ENCODE peak calls at places on chromosomes 7 and 10, in eight cellular contexts. T, X, I, U, D, G, P and Z are unnamed samples.

GRCh38 chr10:100319736-100320135 is 10.3 kb downstream of the PKD2L1 start:
- DNase-seq in U (no peak), I (peak), G (no peak), P (peak), T (no peak), X (no peak), D (no peak), Z (no peak)

GRCh38 chr7:518630-519428 is 817 bp downstream of the PDGFA start:
- DNase-seq in X (peak), I (peak), P (peak), U (peak), D (peak), T (no peak), G (peak), Z (peak)

GRCh38 chr7:69342154-69342884 is 256.0 kb upstream of the AUTS2 start:
- DNase-seq in I (no peak), P (no peak), X (no peak), D (peak), U (no peak), G (no peak), T (no peak), Z (no peak)

GRCh38 chr10:61744469-61744868 is 81.7 kb downstream of the CABCOCO1 start:
- DNase-seq in D (no peak), P (peak), X (no peak), T (no peak), I (no peak), U (no peak), G (no peak), Z (peak)

GRCh38 chr7:29968683-29969457 is 20.7 kb downstream of the SCRN1 start:
- DNase-seq in P (no peak), T (no peak), I (no peak), U (no peak), X (no peak), G (no peak), D (peak), Z (no peak)

GRCh38 chr7:2924866-2925840 is 81.0 kb upstream of the GNA12 start:
- DNase-seq in U (no peak), G (no peak), I (no peak), T (no peak), X (no peak), D (no peak), P (no peak), Z (peak)

GRCh38 chr7:51702673-51703072 is 386.1 kb upstream of the COBL start:
- DNase-seq in G (no peak), U (no peak), X (no peak), D (no peak), P (no peak), T (no peak), I (no peak), Z (no peak)

GRCh38 chr7:66837661-66838060 is 83.4 kb upstream of the TMEM248 start:
- DNase-seq in P (no peak), G (no peak), U (no peak), X (no peak), D (no peak), I (no peak), T (no peak), Z (no peak)

GRCh38 chr10:60425392-60426110 is 35.9 kb upstream of the ANK3 start:
- DNase-seq in X (no peak), U (no peak), G (no peak), D (peak), T (no peak), I (no peak), P (no peak), Z (no peak)

GRCh38 chr7:7166318-7166717 is 16.0 kb upstream of the C1GALT1 start:
- DNase-seq in G (no peak), P (no peak), D (no peak), X (no peak), I (no peak), T (no peak), U (no peak), Z (no peak)

GRCh38 chr10:33129181-33129928 is 171.3 kb upstream of the ITGB1 start:
- DNase-seq in D (peak), P (no peak), T (no peak), X (no peak), G (no peak), U (no peak), I (no peak), Z (no peak)

GRCh38 chr7:151238924-151239836 is 6.9 kb downstream of the CHPF2 start:
- DNase-seq in I (no peak), G (no peak), T (no peak), U (no peak), P (no peak), X (no peak), D (no peak), Z (no peak)

GRCh38 chr7:107609861-107610260 is 29.8 kb downstream of the BCAP29 start:
- DNase-seq in T (no peak), X (no peak), G (no peak), P (no peak), I (no peak), U (no peak), D (no peak), Z (no peak)

GRCh38 chr7:140996-141395 is 51.4 kb upstream of the FAM20C start:
- DNase-seq in P (no peak), D (no peak), I (no peak), T (no peak), U (no peak), X (no peak), G (no peak), Z (no peak)

GRCh38 chr7:117619690-117620089 is 139.9 kb downstream of the CFTR start:
- DNase-seq in D (no peak), P (peak), T (no peak), X (no peak), U (no peak), G (peak), I (no peak), Z (no peak)

GRCh38 chr7:100444311-100445278 is 8.3 kb upstream of the PPP1R35 start:
- DNase-seq in P (peak), U (no peak), G (no peak), I (no peak), X (peak), T (peak), D (peak), Z (peak)

GRCh38 chr10:131972474-131973071 is 9.2 kb downstream of the BNIP3 start:
- DNase-seq in U (no peak), G (no peak), P (peak), I (no peak), T (no peak), X (no peak), D (peak), Z (no peak)

GRCh38 chr7:155115288-155115687 is 45.2 kb downstream of the HTR5A start:
- DNase-seq in I (no peak), T (no peak), D (no peak), X (no peak), U (no peak), P (no peak), G (no peak), Z (no peak)

GRCh38 chr10:89975716-89976243 is 274.4 kb downstream of the KIF20B start:
- DNase-seq in G (no peak), T (no peak), U (no peak), I (no peak), X (no peak), P (no peak), D (no peak), Z (no peak)

GRCh38 chr10:114925675-114926204 is 12.3 kb upstream of the TRUB1 start:
- DNase-seq in U (no peak), T (no peak), G (no peak), P (no peak), D (peak), I (no peak), X (no peak), Z (no peak)

GRCh38 chr10:94210465-94211186 is 152.1 kb downstream of the NOC3L start:
- DNase-seq in P (no peak), T (no peak), D (no peak), U (no peak), I (no peak), G (no peak), X (no peak), Z (no peak)

GRCh38 chr7:34739651-34740300 is 81.8 kb downstream of the NPSR1 start:
- DNase-seq in X (no peak), U (no peak), P (no peak), D (no peak), T (no peak), G (no peak), I (no peak), Z (no peak)

GRCh38 chr10:70656489-70656888 is 15.8 kb upstream of the ADAMTS14 start:
- DNase-seq in I (no peak), G (no peak), P (no peak), X (no peak), U (no peak), T (peak), D (peak), Z (no peak)

GRCh38 chr7:151244156-151244870 is 4.2 kb downstream of the SMARCD3 start:
- DNase-seq in X (peak), U (peak), P (peak), G (peak), T (no peak), I (peak), D (peak), Z (peak)

GRCh38 chr7:102897856-102898531 is 14.8 kb upstream of the LRRC17 start:
- DNase-seq in D (no peak), G (no peak), X (no peak), T (no peak), U (no peak), I (no peak), P (no peak), Z (no peak)

GRCh38 chr10:7458554-7458953 is 47.7 kb upstream of the SFMBT2 start:
- DNase-seq in X (no peak), P (no peak), D (no peak), U (no peak), T (no peak), G (no peak), I (no peak), Z (no peak)

GRCh38 chr7:4747746-4748145 is 27.7 kb upstream of the AP5Z1 start:
- DNase-seq in P (no peak), I (no peak), U (no peak), D (peak), G (no peak), X (no peak), T (no peak), Z (no peak)

GRCh38 chr7:85554294-85554877 is 367.5 kb upstream of the SEMA3D start:
- DNase-seq in D (peak), U (peak), G (peak), T (peak), I (peak), P (peak), X (peak), Z (no peak)

GRCh38 chr10:24723386-24723787 is 300 bp downstream of the ARHGAP21 start:
- DNase-seq in I (no peak), T (no peak), G (no peak), U (peak), X (no peak), P (peak), D (no peak), Z (no peak)

GRCh38 chr10:3636356-3637181 is 148.4 kb downstream of the KLF6 start:
- DNase-seq in G (no peak), X (no peak), P (peak), U (no peak), D (no peak), I (peak), T (no peak), Z (no peak)

GRCh38 chr7:153061913-153062528 is 302.5 kb downstream of the ACTR3B start:
- DNase-seq in X (peak), I (no peak), P (no peak), T (no peak), U (no peak), G (peak), D (no peak), Z (peak)

GRCh38 chr7:128444242-128444641 is 11.4 kb upstream of the HILPDA start:
- DNase-seq in X (no peak), D (peak), P (peak), T (no peak), G (peak), I (peak), U (peak), Z (no peak)

GRCh38 chr10:62637249-62638061 is 167.1 kb upstream of the ADO start:
- DNase-seq in U (no peak), P (no peak), I (no peak), T (no peak), X (no peak), G (no peak), D (peak), Z (no peak)

GRCh38 chr10:114393482-114393881 is 10.8 kb downstream of the AFAP1L2 start:
- DNase-seq in T (no peak), X (no peak), P (no peak), G (no peak), D (peak), U (no peak), I (no peak), Z (no peak)

GRCh38 chr10:86508217-86508616 is 13.4 kb downstream of the WAPL start:
- DNase-seq in U (no peak), D (no peak), T (no peak), G (no peak), I (no peak), P (no peak), X (no peak), Z (no peak)

GRCh38 chr7:101740981-101741725 is 76.3 kb upstream of the CUX1 start:
- DNase-seq in I (no peak), P (peak), X (no peak), D (no peak), U (peak), G (no peak), T (no peak), Z (no peak)

GRCh38 chr7:111137296-111138195 is 46.6 kb downstream of the LRRN3 start:
- DNase-seq in U (no peak), T (no peak), X (no peak), P (no peak), I (no peak), G (peak), D (peak), Z (no peak)

GRCh38 chr7:94060772-94061171 is 56.6 kb upstream of the BET1 start:
- DNase-seq in U (no peak), T (no peak), D (peak), X (no peak), P (no peak), I (no peak), G (no peak), Z (no peak)

GRCh38 chr10:662686-663465 is 26.6 kb downstream of the DIP2C start:
- DNase-seq in G (no peak), D (no peak), U (no peak), X (no peak), P (no peak), I (no peak), T (no peak), Z (peak)